ENCODE peak calls at places on chromosomes 1 and 21, in seven cellular contexts. Z is KBM-7; R is memory B cell; Y is RKO; T is stimulated activated CD4-positive, alpha-beta T cell treated with anti-CD3 and anti-CD28 coated beads, Interleukin-1b, Interleukin-23, amount 100 ng/mL, for 4 hours; X is pons; V is substantia nigra. G is an unnamed sample.

GRCh38 chr21:36710729-36711048 is 11.8 kb downstream of the SIM2 start:
- DNase-seq in Z (no peak), R (no peak), Y (no peak), T (no peak), X (no peak), V (no peak), G (no peak)

GRCh38 chr1:79079770-79080169 is 73.2 kb upstream of the ADGRL4 start:
- DNase-seq in Z (peak; percentile 48), R (no peak), Y (peak; percentile 61), T (no peak), X (peak; percentile 9), V (no peak), G (peak; percentile 79)

GRCh38 chr1:115278241-115278640 is 59.8 kb downstream of the NGF start:
- DNase-seq in Z (no peak), R (no peak), Y (no peak), T (no peak), X (no peak), V (no peak), G (no peak)

GRCh38 chr1:209993061-209993830 is 55.2 kb downstream of the SYT14 start:
- DNase-seq in Z (no peak), R (no peak), Y (no peak), T (no peak), X (no peak), V (no peak), G (no peak)

GRCh38 chr21:41621523-41621922 is 113.6 kb upstream of the TMPRSS2 start:
- DNase-seq in Z (no peak), R (no peak), Y (no peak), T (no peak), X (no peak), V (no peak), G (no peak)

GRCh38 chr1:77672374-77672773 is 10.1 kb downstream of the ZZZ3 start:
- DNase-seq in Z (no peak), R (no peak), Y (no peak), T (no peak), X (no peak), V (no peak), G (no peak)

GRCh38 chr1:61268546-61269243 is 186.3 kb downstream of the NFIA start:
- DNase-seq in Z (no peak), R (no peak), Y (no peak), T (no peak), X (peak; percentile 96), V (peak; percentile 82), G (no peak)

GRCh38 chr1:87392241-87393192 is 63.8 kb downstream of the LMO4 start:
- DNase-seq in Z (no peak), R (no peak), Y (peak; percentile 18), T (no peak), X (no peak), V (no peak), G (peak; percentile 45)

GRCh38 chr1:117605164-117605810 is 561 bp upstream of the TENT5C start:
- DNase-seq in Z (no peak), R (no peak), Y (no peak), T (no peak), X (peak; percentile 41), V (peak; percentile 55), G (no peak)

GRCh38 chr1:2046225-2046917 is 3.8 kb upstream of the PRKCZ start:
- DNase-seq in Z (peak; percentile 59), R (no peak), Y (no peak), T (peak; percentile 45), X (no peak), V (peak; percentile 22), G (no peak)

GRCh38 chr21:35138665-35139381 is 89.7 kb upstream of the RUNX1 start:
- DNase-seq in Z (peak; percentile 19), R (no peak), Y (peak; percentile 26), T (peak; percentile 32), X (no peak), V (no peak), G (peak; percentile 88)

GRCh38 chr1:38598118-38598517 is 261.5 kb downstream of the RRAGC start:
- DNase-seq in Z (no peak), R (no peak), Y (no peak), T (no peak), X (no peak), V (no peak), G (no peak)

GRCh38 chr21:34534522-34534921 is 22.5 kb upstream of the KCNE1 start:
- DNase-seq in Z (no peak), R (no peak), Y (no peak), T (no peak), X (peak; percentile 76), V (peak; percentile 71), G (peak; percentile 65)

GRCh38 chr1:198187973-198188588 is 31.3 kb downstream of the NEK7 start:
- DNase-seq in Z (peak; percentile 10), R (no peak), Y (no peak), T (no peak), X (no peak), V (no peak), G (no peak)

GRCh38 chr1:245091818-245092637 is 62.8 kb upstream of the KIF26B start:
- DNase-seq in Z (peak; percentile 19), R (no peak), Y (peak; percentile 98), T (no peak), X (no peak), V (no peak), G (peak; percentile 90)

GRCh38 chr1:245240648-245241165 is 85.9 kb downstream of the KIF26B start:
- DNase-seq in Z (no peak), R (no peak), Y (no peak), T (no peak), X (no peak), V (no peak), G (no peak)